ENCODE peak calls at places on chromosome 11, in six cellular contexts. A is SK-N-SH, E is suprapubic skin, Q is K562, P is transverse colon, K is tibial nerve. J is an unnamed sample.

GRCh38 chr11:12744831-12745502 is 70.7 kb downstream of the TEAD1 start:
- DNase-seq in A (no peak), E (no peak), Q (no peak), P (no peak), K (no peak), J (no peak)

GRCh38 chr11:125591659-125592304 is 870 bp upstream of the STT3A start:
- DNase-seq in A (peak; percentile 55), E (peak; percentile 70), Q (peak; percentile 42), P (peak; percentile 37), K (no peak), J (no peak)

GRCh38 chr11:94219771-94220170 is 84.6 kb upstream of the IZUMO1R start:
- DNase-seq in A (no peak), E (no peak), Q (no peak), P (no peak), K (no peak), J (no peak)

GRCh38 chr11:44708063-44708462 is 18.7 kb upstream of the TSPAN18 start:
- DNase-seq in A (no peak), E (no peak), Q (no peak), P (no peak), K (peak; percentile 43), J (no peak)

GRCh38 chr11:125517116-125517804 is 21.2 kb upstream of the FEZ1 start:
- DNase-seq in A (peak; percentile 61), E (no peak), Q (peak; percentile 40), P (no peak), K (no peak), J (no peak)

GRCh38 chr11:129704831-129705230 is 110.8 kb upstream of the TMEM45B start:
- DNase-seq in A (no peak), E (no peak), Q (no peak), P (no peak), K (no peak), J (no peak)

GRCh38 chr11:70220136-70220535 is 17.0 kb downstream of the FADD start:
- DNase-seq in A (no peak), E (no peak), Q (no peak), P (no peak), K (no peak), J (no peak)

GRCh38 chr11:128520206-128520885 is 67.0 kb downstream of the ETS1 start:
- DNase-seq in A (no peak), E (no peak), Q (no peak), P (no peak), K (no peak), J (no peak)

GRCh38 chr11:15969281-15969680 is 387.1 kb downstream of the SOX6 start:
- DNase-seq in A (no peak), E (no peak), Q (peak; percentile 57), P (peak; percentile 45), K (peak; percentile 46), J (no peak)

GRCh38 chr11:19594326-19594725 is 118.3 kb upstream of the NAV2 start:
- DNase-seq in A (no peak), E (no peak), Q (no peak), P (no peak), K (no peak), J (no peak)

GRCh38 chr11:14386895-14387480 is 28.0 kb upstream of the RRAS2 start:
- DNase-seq in A (peak; percentile 58), E (no peak), Q (no peak), P (no peak), K (no peak), J (no peak)

GRCh38 chr11:133163463-133164419 is 368.6 kb downstream of the OPCML start:
- DNase-seq in A (peak; percentile 55), E (no peak), Q (peak; percentile 21), P (no peak), K (no peak), J (no peak)

GRCh38 chr11:27319065-27319464 is 44.0 kb downstream of the CCDC34 start:
- DNase-seq in A (no peak), E (no peak), Q (no peak), P (no peak), K (no peak), J (no peak)

GRCh38 chr11:45181595-45182550 is 35.4 kb downstream of the PRDM11 start:
- DNase-seq in A (no peak), E (no peak), Q (no peak), P (no peak), K (no peak), J (no peak)

GRCh38 chr11:107439586-107440201 is 17.9 kb downstream of the CWF19L2 start:
- DNase-seq in A (no peak), E (no peak), Q (no peak), P (no peak), K (no peak), J (no peak)

GRCh38 chr11:76610871-76611475 is 59.6 kb downstream of the LRRC32 start:
- DNase-seq in A (peak; percentile 84), E (peak; percentile 61), Q (no peak), P (no peak), K (no peak), J (no peak)

GRCh38 chr11:129815596-129816461 is at the start of gene TMEM45B:
- DNase-seq in A (peak; percentile 83), E (no peak), Q (no peak), P (peak; percentile 82), K (no peak), J (no peak)

GRCh38 chr11:33383075-33383919 is 126.1 kb downstream of the HIPK3 start:
- DNase-seq in A (no peak), E (no peak), Q (no peak), P (no peak), K (no peak), J (no peak)

GRCh38 chr11:110830344-110831141 is 118.3 kb upstream of the ARHGAP20 start:
- DNase-seq in A (no peak), E (no peak), Q (no peak), P (no peak), K (no peak), J (no peak)

GRCh38 chr11:122721964-122722266 is 66.4 kb downstream of the UBASH3B start:
- DNase-seq in A (no peak), E (no peak), Q (no peak), P (no peak), K (no peak), J (no peak)

GRCh38 chr11:11229691-11230090 is 123.4 kb downstream of the CSNK2A3 start:
- DNase-seq in A (no peak), E (no peak), Q (no peak), P (no peak), K (no peak), J (no peak)

GRCh38 chr11:42802211-42802918 is 509.4 kb upstream of the API5 start:
- DNase-seq in A (no peak), E (no peak), Q (no peak), P (no peak), K (no peak), J (no peak)

GRCh38 chr11:75625970-75626691 is 42.7 kb downstream of the MAP6 start:
- DNase-seq in A (no peak), E (no peak), Q (no peak), P (no peak), K (no peak), J (no peak)

GRCh38 chr11:134243913-134244312 is 9.2 kb downstream of the THYN1 start:
- DNase-seq in A (no peak), E (no peak), Q (no peak), P (no peak), K (no peak), J (no peak)
- H3K36me3 ChIP-seq in A (peaks cover 93% of the 10 kb centered on the region), E (peaks cover 98% of the 10 kb centered on the region), Q (peaks cover 97% of the 10 kb centered on the region), P (no peaks in the 10 kb centered on the region), K (peaks cover 96% of the 10 kb centered on the region), J (peaks cover 58% of the 10 kb centered on the region)

DNA sequence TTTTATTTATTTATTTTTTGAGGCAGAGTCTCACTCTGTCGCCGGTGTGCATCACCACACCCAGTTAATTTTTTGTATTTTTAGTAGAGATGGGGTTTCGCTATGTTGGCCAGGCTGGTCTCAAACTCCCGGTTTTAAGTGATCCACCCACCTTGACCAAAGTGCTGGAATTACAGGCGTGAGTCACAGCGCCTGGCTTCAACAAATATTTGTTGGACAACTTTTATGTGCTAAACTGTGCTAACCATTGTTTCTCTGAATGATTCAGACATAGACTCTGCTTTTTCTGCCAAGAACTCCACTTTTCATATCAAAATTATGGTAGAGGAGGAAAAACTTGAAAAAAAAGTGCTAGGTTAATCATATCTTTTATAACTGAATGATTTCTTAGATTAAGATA is 36.3 kb downstream of the MMP7 start:
- DNase-seq in A (no peak), E (no peak), Q (no peak), P (peak; percentile 46), K (no peak), J (no peak)
- TF ChIP-seq EP300 in A (no peak), E (no peak), Q (no peak), P (no peak), K (no peak), J (no peak)

GRCh38 chr11:50072226-50073112 is 39.8 kb downstream of the OR4C45 start:
- DNase-seq in A (no peak), E (no peak), Q (no peak), P (no peak), K (no peak), J (peak; percentile 62)

GRCh38 chr11:50074161-50074560 is 41.5 kb downstream of the OR4C45 start:
- DNase-seq in A (no peak), E (no peak), Q (no peak), P (no peak), K (no peak), J (no peak)

GRCh38 chr11:50071584-50072225 is 39.0 kb downstream of the OR4C45 start:
- DNase-seq in A (no peak), E (no peak), Q (no peak), P (no peak), K (no peak), J (peak; percentile 72)

GRCh38 chr11:50075856-50076255 is 43.2 kb downstream of the OR4C45 start:
- DNase-seq in A (no peak), E (no peak), Q (no peak), P (no peak), K (no peak), J (no peak)

GRCh38 chr11:50073113-50074105 is 40.7 kb downstream of the OR4C45 start:
- DNase-seq in A (no peak), E (no peak), Q (no peak), P (no peak), K (no peak), J (peak; percentile 91)
- H3K9me3 ChIP-seq in A (no peaks in the 10 kb centered on the region), E (peaks cover 18% of the 10 kb centered on the region), Q (no peaks in the 10 kb centered on the region), P (no peaks in the 10 kb centered on the region), K (no peaks in the 10 kb centered on the region), J (peaks cover 32% of the 10 kb centered on the region)

GRCh38 chr11:764322-765024 is 12.8 kb downstream of the GATD1 start:
- DNase-seq in A (peak; percentile 24), E (no peak), Q (no peak), P (no peak), K (no peak), J (no peak)
- H3K36me3 ChIP-seq in A (peaks cover 44% of the 10 kb centered on the region), E (peaks cover 65% of the 10 kb centered on the region), Q (peaks cover 82% of the 10 kb centered on the region), P (peaks cover 8% of the 10 kb centered on the region), K (peaks cover 98% of the 10 kb centered on the region), J (peaks cover 84% of the 10 kb centered on the region)

J was measured in esophagus muscularis mucosa.